ENCODE peak calls at places on chromosomes 6 and 20, in eight cellular contexts. One of them, this sample, is unnamed.

GRCh38 chr6:22421187-22421586 is 124.4 kb upstream of the PRL start:
- DNase-seq in Caco-2: no peak
- DNase-seq in iris pigment epithelial cell: peak
- DNase-seq in stimulated activated CD8-positive, alpha-beta memory T cell treated with anti-CD3 and anti-CD28 coated beads, Interleukin-2, amount 100 ng/mL, for 1 hour: no peak
- DNase-seq in T follicular helper cell: no peak
- DNase-seq in NCI-H774: no peak
- DNase-seq in endothelial cell of umbilical vein: no peak
- DNase-seq in dorsolateral prefrontal cortex: no peak
- DNase-seq in this sample: no peak

GRCh38 chr6:157380779-157381561 is at the start of gene ZDHHC14:
- DNase-seq in endothelial cell of umbilical vein: peak
- DNase-seq in iris pigment epithelial cell: peak
- DNase-seq in Caco-2: peak
- DNase-seq in stimulated activated CD8-positive, alpha-beta memory T cell treated with anti-CD3 and anti-CD28 coated beads, Interleukin-2, amount 100 ng/mL, for 1 hour: peak
- DNase-seq in dorsolateral prefrontal cortex: peak
- DNase-seq in NCI-H774: peak
- DNase-seq in T follicular helper cell: peak
- DNase-seq in this sample: peak

GRCh38 chr20:44203161-44203560 is 7.4 kb downstream of the OSER1 start:
- DNase-seq in stimulated activated CD8-positive, alpha-beta memory T cell treated with anti-CD3 and anti-CD28 coated beads, Interleukin-2, amount 100 ng/mL, for 1 hour: no peak
- DNase-seq in Caco-2: no peak
- DNase-seq in NCI-H774: no peak
- DNase-seq in T follicular helper cell: no peak
- DNase-seq in dorsolateral prefrontal cortex: no peak
- DNase-seq in iris pigment epithelial cell: no peak
- DNase-seq in endothelial cell of umbilical vein: no peak
- DNase-seq in this sample: no peak

GRCh38 chr6:49906511-49906910 is 40.2 kb upstream of the CRISP1 start:
- DNase-seq in T follicular helper cell: no peak
- DNase-seq in endothelial cell of umbilical vein: no peak
- DNase-seq in Caco-2: no peak
- DNase-seq in dorsolateral prefrontal cortex: peak
- DNase-seq in NCI-H774: no peak
- DNase-seq in stimulated activated CD8-positive, alpha-beta memory T cell treated with anti-CD3 and anti-CD28 coated beads, Interleukin-2, amount 100 ng/mL, for 1 hour: no peak
- DNase-seq in iris pigment epithelial cell: no peak
- DNase-seq in this sample: no peak

GRCh38 chr6:155125916-155126315 is 130.8 kb downstream of the TIAM2 start:
- DNase-seq in stimulated activated CD8-positive, alpha-beta memory T cell treated with anti-CD3 and anti-CD28 coated beads, Interleukin-2, amount 100 ng/mL, for 1 hour: no peak
- DNase-seq in Caco-2: no peak
- DNase-seq in T follicular helper cell: no peak
- DNase-seq in NCI-H774: no peak
- DNase-seq in endothelial cell of umbilical vein: no peak
- DNase-seq in iris pigment epithelial cell: peak
- DNase-seq in dorsolateral prefrontal cortex: no peak
- DNase-seq in this sample: peak

GRCh38 chr6:85450578-85450884 is 648 bp downstream of the NT5E start:
- DNase-seq in stimulated activated CD8-positive, alpha-beta memory T cell treated with anti-CD3 and anti-CD28 coated beads, Interleukin-2, amount 100 ng/mL, for 1 hour: no peak
- DNase-seq in Caco-2: no peak
- DNase-seq in NCI-H774: no peak
- DNase-seq in dorsolateral prefrontal cortex: no peak
- DNase-seq in T follicular helper cell: no peak
- DNase-seq in endothelial cell of umbilical vein: no peak
- DNase-seq in iris pigment epithelial cell: no peak
- DNase-seq in this sample: no peak

GRCh38 chr20:17556842-17557674 is 12.8 kb upstream of the DSTN start:
- DNase-seq in stimulated activated CD8-positive, alpha-beta memory T cell treated with anti-CD3 and anti-CD28 coated beads, Interleukin-2, amount 100 ng/mL, for 1 hour: no peak
- DNase-seq in NCI-H774: peak
- DNase-seq in endothelial cell of umbilical vein: peak
- DNase-seq in dorsolateral prefrontal cortex: peak
- DNase-seq in T follicular helper cell: no peak
- DNase-seq in Caco-2: no peak
- DNase-seq in iris pigment epithelial cell: no peak
- DNase-seq in this sample: no peak

GRCh38 chr6:170445984-170446383 is 107.1 kb downstream of the PSMB1 start:
- DNase-seq in iris pigment epithelial cell: no peak
- DNase-seq in Caco-2: peak
- DNase-seq in NCI-H774: no peak
- DNase-seq in stimulated activated CD8-positive, alpha-beta memory T cell treated with anti-CD3 and anti-CD28 coated beads, Interleukin-2, amount 100 ng/mL, for 1 hour: no peak
- DNase-seq in endothelial cell of umbilical vein: no peak
- DNase-seq in T follicular helper cell: no peak
- DNase-seq in dorsolateral prefrontal cortex: no peak
- DNase-seq in this sample: no peak

GRCh38 chr6:140602431-140602836 is 1228.0 kb upstream of the CITED2 start:
- DNase-seq in iris pigment epithelial cell: peak
- DNase-seq in T follicular helper cell: no peak
- DNase-seq in NCI-H774: no peak
- DNase-seq in Caco-2: no peak
- DNase-seq in endothelial cell of umbilical vein: no peak
- DNase-seq in dorsolateral prefrontal cortex: no peak
- DNase-seq in stimulated activated CD8-positive, alpha-beta memory T cell treated with anti-CD3 and anti-CD28 coated beads, Interleukin-2, amount 100 ng/mL, for 1 hour: no peak
- DNase-seq in this sample: no peak

GRCh38 chr20:32338665-32339064 is 19.5 kb upstream of the ASXL1 start:
- DNase-seq in iris pigment epithelial cell: no peak
- DNase-seq in endothelial cell of umbilical vein: no peak
- DNase-seq in NCI-H774: no peak
- DNase-seq in dorsolateral prefrontal cortex: no peak
- DNase-seq in Caco-2: no peak
- DNase-seq in T follicular helper cell: no peak
- DNase-seq in stimulated activated CD8-positive, alpha-beta memory T cell treated with anti-CD3 and anti-CD28 coated beads, Interleukin-2, amount 100 ng/mL, for 1 hour: no peak
- DNase-seq in this sample: no peak

GRCh38 chr6:46704562-46704961 is 16.9 kb downstream of the TDRD6 start:
- DNase-seq in dorsolateral prefrontal cortex: no peak
- DNase-seq in T follicular helper cell: no peak
- DNase-seq in iris pigment epithelial cell: peak
- DNase-seq in stimulated activated CD8-positive, alpha-beta memory T cell treated with anti-CD3 and anti-CD28 coated beads, Interleukin-2, amount 100 ng/mL, for 1 hour: no peak
- DNase-seq in endothelial cell of umbilical vein: peak
- DNase-seq in Caco-2: no peak
- DNase-seq in NCI-H774: no peak
- DNase-seq in this sample: no peak

GRCh38 chr6:20331625-20332024 is 70.1 kb upstream of the E2F3 start:
- DNase-seq in iris pigment epithelial cell: no peak
- DNase-seq in endothelial cell of umbilical vein: no peak
- DNase-seq in dorsolateral prefrontal cortex: no peak
- DNase-seq in stimulated activated CD8-positive, alpha-beta memory T cell treated with anti-CD3 and anti-CD28 coated beads, Interleukin-2, amount 100 ng/mL, for 1 hour: no peak
- DNase-seq in T follicular helper cell: no peak
- DNase-seq in NCI-H774: no peak
- DNase-seq in Caco-2: no peak
- DNase-seq in this sample: no peak

GRCh38 chr20:51528263-51529026 is 14.1 kb downstream of the NFATC2 start:
- DNase-seq in Caco-2: no peak
- DNase-seq in iris pigment epithelial cell: no peak
- DNase-seq in T follicular helper cell: no peak
- DNase-seq in endothelial cell of umbilical vein: peak
- DNase-seq in stimulated activated CD8-positive, alpha-beta memory T cell treated with anti-CD3 and anti-CD28 coated beads, Interleukin-2, amount 100 ng/mL, for 1 hour: no peak
- DNase-seq in dorsolateral prefrontal cortex: no peak
- DNase-seq in NCI-H774: no peak
- DNase-seq in this sample: no peak

This sample was measured in SJSA1.